ENCODE peak calls at places on chromosomes 3 and 15, in five cellular contexts. H, B, C, K and U are unnamed samples.

GRCh38 chr3:43770426-43771103 is 79.8 kb downstream of the ABHD5 start:
- DNase-seq in H (peak), B (no peak), C (no peak), K (peak), U (peak)

GRCh38 chr3:131704084-131704483 is 201.3 kb upstream of the MRPL3 start:
- DNase-seq in H (no peak), B (no peak), C (no peak), K (no peak), U (no peak)

GRCh38 chr3:108818404-108818803 is 4.2 kb upstream of the TRAT1 start:
- DNase-seq in H (no peak), B (no peak), C (no peak), K (no peak), U (no peak)

GRCh38 chr3:53149006-53149690 is 11.9 kb upstream of the PRKCD start:
- DNase-seq in H (no peak), B (no peak), C (no peak), K (no peak), U (no peak)

GRCh38 chr3:112334709-112335108 is 1.8 kb downstream of the CD200 start:
- DNase-seq in H (no peak), B (no peak), C (no peak), K (no peak), U (no peak)

GRCh38 chr3:183371672-183371968 is 56.8 kb downstream of the MCF2L2 start:
- DNase-seq in H (no peak), B (no peak), C (no peak), K (no peak), U (no peak)

GRCh38 chr15:52440414-52440813 is 88.3 kb downstream of the MYO5A start:
- DNase-seq in H (no peak), B (no peak), C (no peak), K (peak), U (no peak)

GRCh38 chr3:53069422-53070068 is 23.7 kb upstream of the SFMBT1 start:
- DNase-seq in H (no peak), B (no peak), C (no peak), K (no peak), U (no peak)

GRCh38 chr3:187734841-187735240 is 10.4 kb downstream of the BCL6 start:
- DNase-seq in H (no peak), B (no peak), C (no peak), K (no peak), U (no peak)

GRCh38 chr3:37163262-37164020 is 10.9 kb downstream of the LRRFIP2 start:
- DNase-seq in H (no peak), B (no peak), C (peak), K (peak), U (no peak)

GRCh38 chr3:100216713-100217112 is 44.1 kb upstream of the TBC1D23 start:
- DNase-seq in H (no peak), B (no peak), C (no peak), K (peak), U (no peak)

GRCh38 chr15:41482478-41482877 is 11.2 kb upstream of the ITPKA start:
- DNase-seq in H (no peak), B (no peak), C (no peak), K (no peak), U (no peak)

GRCh38 chr15:94631608-94632007 is 400.2 kb downstream of the MCTP2 start:
- DNase-seq in H (no peak), B (no peak), C (no peak), K (no peak), U (no peak)

GRCh38 chr3:160132226-160132625 is 93.0 kb upstream of the C3orf80 start:
- DNase-seq in H (no peak), B (no peak), C (no peak), K (peak), U (no peak)

GRCh38 chr3:104291437-104291851 is 1075.3 kb upstream of the ALCAM start:
- DNase-seq in H (no peak), B (no peak), C (no peak), K (peak), U (no peak)

GRCh38 chr3:193974591-193974990 is 161.4 kb upstream of the HES1 start:
- DNase-seq in H (no peak), B (no peak), C (no peak), K (no peak), U (no peak)

GRCh38 chr3:171269557-171269956 is 190.6 kb downstream of the TNIK start:
- DNase-seq in H (no peak), B (no peak), C (no peak), K (no peak), U (no peak)

GRCh38 chr3:172135766-172136729 is 96.7 kb downstream of the FNDC3B start:
- DNase-seq in H (no peak), B (no peak), C (peak), K (peak), U (no peak)

GRCh38 chr15:63896336-63897115 is 62.8 kb upstream of the HERC1 start:
- DNase-seq in H (no peak), B (no peak), C (peak), K (peak), U (no peak)

GRCh38 chr15:68018797-68019196 is 35.3 kb upstream of the PIAS1 start:
- DNase-seq in H (no peak), B (no peak), C (no peak), K (no peak), U (no peak)

GRCh38 chr3:152474585-152474984 is 205.9 kb downstream of the MBNL1 start:
- DNase-seq in H (no peak), B (no peak), C (peak), K (peak), U (no peak)

GRCh38 chr3:71173421-71173975 is 410.0 kb downstream of the FOXP1 start:
- DNase-seq in H (no peak), B (no peak), C (peak), K (peak), U (no peak)

GRCh38 chr3:16506451-16506850 is 7.0 kb downstream of the RFTN1 start:
- DNase-seq in H (no peak), B (no peak), C (no peak), K (no peak), U (no peak)

GRCh38 chr3:196942915-196943277 is 568 bp upstream of the NCBP2 start:
- DNase-seq in H (no peak), B (no peak), C (no peak), K (peak), U (no peak)

GRCh38 chr3:125437631-125438435 is 62.7 kb upstream of the ZNF148 start:
- DNase-seq in H (peak), B (no peak), C (no peak), K (peak), U (peak)

GRCh38 chr3:170622369-170623159 is 36.7 kb upstream of the SLC7A14 start:
- DNase-seq in H (no peak), B (no peak), C (peak), K (peak), U (peak)

GRCh38 chr15:68339481-68339880 is 61.9 kb downstream of the FEM1B start:
- DNase-seq in H (no peak), B (no peak), C (no peak), K (no peak), U (no peak)

GRCh38 chr15:73075151-73075859 is 23.0 kb downstream of the NEO1 start:
- DNase-seq in H (no peak), B (no peak), C (no peak), K (peak), U (no peak)

GRCh38 chr15:31316135-31316795 is 10.4 kb upstream of the KLF13 start:
- DNase-seq in H (no peak), B (no peak), C (no peak), K (no peak), U (no peak)

GRCh38 chr3:123110953-123111615 is 44.3 kb downstream of the PDIA5 start:
- DNase-seq in H (no peak), B (no peak), C (no peak), K (no peak), U (no peak)

GRCh38 chr3:117628896-117629295 is 919.3 kb downstream of the TUSC7 start:
- DNase-seq in H (no peak), B (no peak), C (no peak), K (peak), U (peak)

GRCh38 chr3:126343675-126344074 is 13.5 kb downstream of the KLF15 start:
- DNase-seq in H (peak), B (no peak), C (no peak), K (no peak), U (no peak)

GRCh38 chr15:22224241-22224671 is 143.9 kb downstream of the OR4M2 start:
- DNase-seq in H (no peak), B (no peak), C (no peak), K (no peak), U (peak)

GRCh38 chr3:144362126-144362525 is 390.5 kb downstream of the DIPK2A start:
- DNase-seq in H (no peak), B (no peak), C (peak), K (peak), U (no peak)

GRCh38 chr3:42700366-42701288 is 2.0 kb downstream of the HHATL start:
- DNase-seq in H (peak), B (no peak), C (no peak), K (no peak), U (no peak)

DNA sequence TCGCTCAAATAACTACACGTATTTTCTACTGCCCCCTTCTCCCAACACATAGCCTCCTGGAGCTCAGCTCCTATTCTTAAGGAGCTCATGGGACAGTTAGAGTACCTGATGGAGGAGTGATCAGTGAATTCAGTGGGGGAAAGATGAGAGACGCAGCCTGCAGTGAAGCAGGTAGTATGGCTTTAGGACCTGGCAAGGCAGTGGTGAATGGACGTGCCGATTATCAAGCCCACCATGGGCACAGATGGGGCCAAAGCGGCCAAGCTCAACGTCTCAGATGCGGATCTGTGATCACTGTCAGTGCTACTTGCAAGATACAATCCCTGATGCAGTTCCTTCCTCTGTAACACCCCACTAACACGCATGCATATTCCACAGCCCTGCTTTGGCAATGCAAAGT is 45.8 kb upstream of the ATP2B2 start:
- DNase-seq in H (no peak), B (no peak), C (no peak), K (no peak), U (no peak)
- H3K4me3 ChIP-seq in H (no peak), B (no peak), C (no peak), K (no peak), U (no peak)

GRCh38 chr3:181709537-181710279 is 2.0 kb upstream of the SOX2 start:
- DNase-seq in H (no peak), B (no peak), C (no peak), K (peak), U (peak)
- H3K4me3 ChIP-seq in H (no peak), B (no peak), C (no peak), K (no peak), U (no peak)

DNA sequence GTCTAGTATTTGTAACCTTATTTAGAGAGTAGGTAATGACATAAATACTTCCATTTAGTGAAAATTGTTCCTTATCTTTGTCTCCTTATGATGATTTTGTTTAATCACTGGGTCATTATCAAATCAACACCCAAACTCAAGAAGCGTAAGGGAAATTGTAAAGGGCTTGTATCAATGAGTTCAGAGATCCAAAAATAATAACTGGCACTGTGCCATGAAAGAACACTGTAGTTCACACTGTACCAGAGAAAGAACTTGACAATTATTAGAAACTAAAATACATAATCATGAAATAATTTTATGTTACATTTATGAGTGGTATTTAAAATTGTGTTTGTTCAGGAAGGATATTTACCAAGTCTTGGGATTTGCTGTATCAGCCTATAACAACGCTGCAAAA is 895.4 kb downstream of the FHIT start:
- DNase-seq in H (no peak), B (no peak), C (no peak), K (no peak), U (no peak)
- H3K4me3 ChIP-seq in H (no peak), B (no peak), C (no peak), K (no peak), U (no peak)

GRCh38 chr15:85412956-85413854 is 32.8 kb downstream of the AKAP13 start:
- DNase-seq in H (peak), B (peak), C (no peak), K (peak), U (no peak)
- H3K4me3 ChIP-seq in H (peak), B (no peak), C (no peak), K (peak), U (peak)

GRCh38 chr3:54536450-54536849 is 391.4 kb downstream of the LRTM1 start:
- DNase-seq in H (no peak), B (no peak), C (no peak), K (no peak), U (no peak)
- H3K4me3 ChIP-seq in H (no peak), B (no peak), C (no peak), K (no peak), U (no peak)

DNA sequence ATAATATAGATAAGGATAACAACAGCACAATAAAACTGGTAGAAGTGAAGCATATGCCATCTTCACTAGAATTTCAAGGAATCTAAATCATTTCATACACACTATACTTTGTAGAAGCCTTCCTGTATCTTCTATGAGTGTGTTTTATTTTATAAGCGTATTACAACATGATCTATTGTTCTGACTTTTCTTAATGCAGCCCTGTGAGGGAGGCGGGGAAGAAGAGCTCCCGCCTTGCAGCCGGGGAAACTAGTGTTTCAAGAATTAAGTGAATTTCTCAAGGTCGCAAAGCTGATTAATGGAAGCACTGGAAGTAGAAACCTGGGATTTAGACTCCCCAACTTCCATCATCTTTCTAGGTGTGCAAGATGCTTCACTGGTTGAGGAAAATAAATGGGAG is 33.0 kb downstream of the VGLL4 start:
- DNase-seq in H (no peak), B (no peak), C (no peak), K (no peak), U (no peak)
- H3K4me3 ChIP-seq in H (no peak), B (no peak), C (no peak), K (no peak), U (no peak)

GRCh38 chr15:48190932-48191573 is 412 bp upstream of the CTXN2 start:
- DNase-seq in H (no peak), B (no peak), C (no peak), K (peak), U (peak)
- H3K4me3 ChIP-seq in H (no peak), B (no peak), C (no peak), K (no peak), U (no peak)

GRCh38 chr15:71124937-71125755 is 9.9 kb downstream of the THSD4 start:
- DNase-seq in H (no peak), B (no peak), C (no peak), K (peak), U (no peak)
- H3K4me3 ChIP-seq in H (no peak), B (no peak), C (no peak), K (no peak), U (no peak)

DNA sequence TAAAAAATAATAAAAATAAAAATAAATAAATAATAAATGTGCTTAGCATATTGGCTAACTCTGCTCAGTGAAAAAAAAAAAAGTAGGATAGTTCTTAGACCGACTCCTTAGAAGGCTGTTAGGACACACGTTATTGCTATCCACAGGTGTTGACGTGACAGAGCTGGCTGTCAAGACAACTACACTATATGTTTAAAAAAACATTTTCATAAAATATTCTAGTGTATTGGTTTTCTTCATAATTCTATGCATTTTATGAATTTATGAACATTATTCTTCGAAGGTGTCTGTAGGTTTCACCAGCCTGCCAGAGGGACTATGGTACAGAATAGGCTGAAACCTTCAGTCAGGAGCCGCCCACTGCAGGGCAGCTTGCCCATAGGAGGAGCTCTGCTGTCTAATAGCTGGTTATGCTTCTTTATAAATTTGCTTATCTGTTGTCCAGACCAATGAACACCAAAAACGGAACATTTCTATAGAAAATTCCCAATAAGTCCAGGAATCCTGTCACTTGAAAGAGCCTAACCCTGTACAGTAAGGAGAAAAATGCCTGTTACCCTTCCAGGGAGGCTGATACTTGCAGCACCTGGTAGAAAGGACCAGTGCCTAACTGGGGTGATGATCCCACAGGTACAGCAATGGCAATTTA is 9.1 kb downstream of the TM4SF1 start:
- DNase-seq in H (no peak), B (no peak), C (no peak), K (peak), U (peak)
- H3K4me3 ChIP-seq in H (no peak), B (no peak), C (no peak), K (no peak), U (no peak)

GRCh38 chr3:128495435-128495970 is 2.5 kb upstream of the GATA2 start:
- DNase-seq in H (no peak), B (no peak), C (no peak), K (no peak), U (no peak)

GRCh38 chr3:128496019-128496601 is 3.1 kb upstream of the GATA2 start:
- DNase-seq in H (no peak), B (no peak), C (no peak), K (no peak), U (no peak)

GRCh38 chr3:128498127-128498626 is 5.2 kb upstream of the GATA2 start:
- DNase-seq in H (peak), B (no peak), C (no peak), K (no peak), U (no peak)

GRCh38 chr3:128497305-128498126 is 4.5 kb upstream of the GATA2 start:
- DNase-seq in H (no peak), B (no peak), C (no peak), K (peak), U (peak)

GRCh38 chr3:128496602-128497304 is 3.8 kb upstream of the GATA2 start:
- DNase-seq in H (no peak), B (no peak), C (no peak), K (peak), U (no peak)
- H3K4me3 ChIP-seq in H (peak), B (no peak), C (peak), K (peak), U (peak)